ENCODE peak calls at places on chromosome 19, in seven cellular contexts. B is tibial nerve, A is fibroblast of pulmonary artery, L is esophagus muscularis mucosa, H is cardiac fibroblast, G is body of pancreas, M is left lung. J is an unnamed sample.

GRCh38 chr19:39310558-39311311 is 9.9 kb downstream of the LRFN1 start:
- DNase-seq in M (no peak), B (no peak), G (no peak), A (no peak), H (peak), L (no peak), J (peak)

GRCh38 chr19:39795001-39795400 is 16.3 kb downstream of the LEUTX start:
- DNase-seq in H (no peak), L (no peak), G (no peak), B (no peak), M (no peak), A (no peak), J (no peak)

GRCh38 chr19:17496337-17496997 is 15.0 kb upstream of the PGLS start:
- DNase-seq in L (no peak), A (peak), H (peak), G (peak), M (peak), B (peak), J (peak)

GRCh38 chr19:9009935-9010651 is at the start of gene MUC16:
- DNase-seq in G (no peak), A (no peak), B (no peak), M (no peak), L (no peak), H (no peak), J (no peak)

GRCh38 chr19:56538761-56539263 is at the start of gene ZFP28:
- DNase-seq in A (no peak), H (no peak), L (peak), B (peak), G (no peak), M (peak), J (no peak)

GRCh38 chr19:40116075-40116474 is 25.3 kb upstream of the ZNF780A start:
- DNase-seq in L (no peak), M (no peak), A (no peak), H (no peak), G (no peak), B (no peak), J (no peak)

GRCh38 chr19:36707134-36707533 is 19.7 kb downstream of the ZNF567 start:
- DNase-seq in G (no peak), L (no peak), B (no peak), M (no peak), A (no peak), H (no peak), J (peak)

GRCh38 chr19:35347171-35347929 is at the start of gene FFAR1:
- DNase-seq in M (no peak), B (peak), H (no peak), A (no peak), G (peak), L (peak), J (no peak)

DNA sequence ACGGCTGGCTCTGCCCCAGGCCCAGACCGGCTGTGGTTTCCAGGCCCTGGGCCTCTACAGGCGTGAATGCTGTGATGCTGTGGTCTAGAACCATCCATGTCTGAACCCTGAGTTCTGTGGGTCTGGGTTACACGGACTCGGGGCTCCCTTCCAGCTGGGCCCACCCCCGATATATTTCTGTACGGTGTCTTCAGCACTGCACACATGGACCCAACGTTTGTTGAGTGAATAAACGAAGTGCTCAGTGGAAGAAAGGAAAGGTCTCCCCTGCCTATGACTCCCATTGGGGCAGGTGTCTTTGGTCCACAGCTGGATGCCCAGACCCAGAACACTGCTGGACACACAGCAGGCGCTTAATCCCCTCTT is 6.7 kb downstream of the TEKTIP1 start:
- DNase-seq in H (no peak), G (no peak), L (no peak), A (no peak), B (no peak), M (no peak), J (no peak)
- TF ChIP-seq CTCF in H (no peak), G (no peak), L (no peak), A (no peak), B (no peak), M (no peak), J (no peak)

GRCh38 chr19:46481187-46481586 is 9.8 kb upstream of the PNMA8A start:
- DNase-seq in B (no peak), L (no peak), A (peak), G (no peak), H (peak), M (no peak), J (peak)
- H3K4me3 ChIP-seq in B (no peak), L (no peak), A (no peak), G (no peak), H (no peak), M (no peak), J (no peak)

DNA sequence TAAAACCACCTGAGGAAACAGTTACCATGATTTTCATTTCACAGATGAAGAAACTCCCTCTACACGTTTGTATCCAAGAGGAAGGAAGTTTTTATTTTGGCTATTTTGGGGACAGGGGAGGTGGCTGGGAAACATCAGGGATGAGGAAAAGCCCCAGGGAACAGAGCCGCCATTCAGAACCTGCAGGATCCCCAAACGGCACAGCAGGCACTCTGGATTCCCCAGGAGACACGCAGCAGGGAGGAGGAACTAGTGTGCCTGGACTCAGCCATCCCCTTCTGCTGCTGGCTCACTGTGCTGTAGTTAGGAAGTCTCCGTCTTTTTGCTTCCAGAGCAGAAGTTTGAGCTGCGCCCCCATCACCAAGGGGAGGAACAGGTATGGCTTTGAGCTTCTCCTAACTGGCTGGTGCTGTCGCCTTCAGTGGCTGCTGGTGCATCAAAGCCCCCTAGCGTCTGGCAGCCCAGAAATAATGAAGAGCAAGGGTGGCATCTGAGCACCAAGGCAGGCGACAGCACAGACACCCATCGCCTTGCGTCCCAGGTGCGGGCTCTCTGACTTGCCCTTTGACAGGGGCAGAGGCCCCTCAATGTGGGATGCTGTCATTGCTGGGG is 4.2 kb downstream of the NAPA start:
- DNase-seq in A (no peak), L (no peak), G (no peak), H (no peak), B (no peak), M (no peak), J (no peak)
- TF ChIP-seq CTCF in A (no peak), L (no peak), G (no peak), H (no peak), B (no peak), M (no peak), J (no peak)

GRCh38 chr19:5950744-5951143 is 27.2 kb downstream of the RANBP3 start:
- DNase-seq in A (no peak), G (no peak), M (no peak), L (no peak), H (no peak), B (no peak), J (no peak)

GRCh38 chr19:5949792-5950305 is 28.1 kb downstream of the RANBP3 start:
- DNase-seq in L (no peak), M (peak), A (no peak), H (no peak), B (no peak), G (peak), J (no peak)

GRCh38 chr19:5953034-5953589 is 24.8 kb downstream of the RANBP3 start:
- DNase-seq in A (peak), H (no peak), M (no peak), B (no peak), G (no peak), L (no peak), J (peak)

GRCh38 chr19:5952193-5953033 is 25.5 kb downstream of the RANBP3 start:
- DNase-seq in M (no peak), B (no peak), L (no peak), A (no peak), H (no peak), G (no peak), J (peak)

GRCh38 chr19:5951338-5951861 is 26.5 kb downstream of the RANBP3 start:
- DNase-seq in A (no peak), B (no peak), G (no peak), M (peak), H (no peak), L (no peak), J (no peak)
- H3K4me3 ChIP-seq in A (no peak), B (no peak), G (no peak), M (no peak), H (no peak), L (peak), J (no peak)

GRCh38 chr19:14514215-14514871 is 3.9 kb downstream of the DNAJB1 start:
- DNase-seq in H (no peak), M (no peak), B (no peak), G (no peak), A (no peak), L (no peak), J (no peak)

GRCh38 chr19:14517446-14517839 is 754 bp downstream of the DNAJB1 start:
- DNase-seq in A (peak), H (no peak), M (no peak), B (no peak), L (no peak), G (no peak), J (no peak)

GRCh38 chr19:14515501-14516047 is 2.6 kb downstream of the DNAJB1 start:
- DNase-seq in M (no peak), B (no peak), G (no peak), L (no peak), H (no peak), A (no peak), J (no peak)

GRCh38 chr19:14516746-14517438 is 1.3 kb downstream of the DNAJB1 start:
- DNase-seq in L (no peak), H (no peak), B (no peak), G (no peak), M (no peak), A (no peak), J (no peak)

GRCh38 chr19:14516048-14516534 is 2.1 kb downstream of the DNAJB1 start:
- DNase-seq in H (no peak), G (no peak), B (no peak), M (no peak), L (no peak), A (no peak), J (no peak)
- TF ChIP-seq CTCF in H (no peak), G (no peak), B (no peak), M (no peak), L (no peak), A (no peak), J (no peak)

DNA sequence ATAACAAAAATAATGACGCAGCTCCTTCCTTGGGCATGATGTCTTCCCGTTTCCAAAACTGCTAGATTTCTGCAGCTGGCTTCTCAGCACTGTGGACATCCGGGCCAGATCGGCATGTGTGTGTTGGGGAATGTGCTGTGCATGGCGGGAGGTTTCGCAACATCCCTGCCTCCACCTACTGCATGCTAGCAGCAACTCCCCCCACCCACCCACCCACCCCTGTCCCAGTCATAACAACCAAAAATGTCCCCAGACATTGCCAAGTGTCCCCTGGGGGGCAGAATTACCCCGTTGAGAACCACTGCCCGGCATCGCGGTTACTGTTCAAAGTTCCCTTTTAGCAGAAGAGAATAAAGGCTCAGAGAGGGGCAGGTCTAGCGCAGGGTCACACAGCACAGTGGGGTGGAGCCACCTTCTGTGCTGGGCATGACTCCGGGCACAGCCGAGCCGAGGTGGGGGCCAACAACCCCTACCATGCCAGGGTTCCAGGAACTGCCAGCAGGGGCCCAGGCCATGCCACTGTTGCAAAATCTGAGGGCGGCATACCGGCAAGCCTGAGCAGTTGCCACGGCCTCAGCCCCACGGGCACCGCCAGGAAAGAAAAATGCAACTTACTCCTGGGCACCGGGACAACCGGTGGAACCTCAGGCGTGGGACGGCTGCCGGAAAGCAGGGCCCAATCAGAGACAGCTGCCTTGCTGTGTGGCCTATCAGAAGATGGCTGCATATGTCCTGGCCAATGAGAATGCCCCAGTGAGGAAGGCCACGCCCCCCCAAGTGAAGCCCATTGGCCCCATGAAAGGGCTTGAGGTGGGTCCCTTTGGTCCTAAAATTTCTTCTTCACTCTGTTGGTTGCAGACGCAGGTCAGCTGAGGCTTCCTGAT is 22.5 kb upstream of the NFIC start:
- DNase-seq in B (peak), M (peak), H (peak), G (peak), L (peak), A (peak), J (peak)
- H3K4me3 ChIP-seq in B (peak), M (peak), H (peak), G (no peak), L (peak), A (no peak), J (peak)

GRCh38 chr19:6442087-6442688 is 8.6 kb upstream of the SLC25A41 start:
- DNase-seq in M (no peak), A (no peak), G (no peak), H (no peak), L (no peak), B (no peak), J (no peak)
- TF ChIP-seq CTCF in M (no peak), A (no peak), G (no peak), H (no peak), L (no peak), B (no peak), J (no peak)

GRCh38 chr19:5686647-5687359 is 3.3 kb upstream of the RPL36 start:
- DNase-seq in A (peak), H (peak), L (peak), B (peak), G (peak), M (peak), J (peak)

GRCh38 chr19:5684694-5685430 is 4.0 kb downstream of the HSD11B1L start:
- DNase-seq in H (no peak), A (no peak), L (no peak), G (no peak), B (no peak), M (no peak), J (no peak)

GRCh38 chr19:5690125-5690954 is at the start of gene RPL36:
- DNase-seq in G (peak), M (peak), H (peak), A (peak), L (peak), B (peak), J (peak)

GRCh38 chr19:5686326-5686646 is 3.8 kb upstream of the RPL36 start:
- DNase-seq in B (no peak), H (no peak), G (no peak), M (no peak), A (no peak), L (no peak), J (no peak)

GRCh38 chr19:5687360-5688198 is 2.5 kb upstream of the RPL36 start:
- DNase-seq in A (no peak), B (no peak), G (no peak), L (no peak), M (no peak), H (no peak), J (no peak)
- H3K4me3 ChIP-seq in A (peak), B (peak), G (no peak), L (peak), M (peak), H (peak), J (peak)

J was measured in fibroblast of villous mesenchyme.